ENCODE peak calls at places on chromosomes 12 and 14, in five cellular contexts. F, R, Q, U and C are unnamed samples.

GRCh38 chr12:2690348-2691000 is 104.3 kb upstream of the FKBP4 start:
- DNase-seq in U (no peak), Q (no peak), F (no peak), R (no peak), C (no peak)

GRCh38 chr14:99125113-99125512 is 146.9 kb downstream of the BCL11B start:
- DNase-seq in U (no peak), Q (no peak), R (no peak), F (no peak), C (peak)

GRCh38 chr12:1724250-1724649 is 33.4 kb downstream of the ADIPOR2 start:
- DNase-seq in F (no peak), R (no peak), Q (no peak), U (no peak), C (no peak)

GRCh38 chr14:55279384-55279783 is 8.2 kb downstream of the FBXO34 start:
- DNase-seq in Q (no peak), U (no peak), F (no peak), R (no peak), C (no peak)

GRCh38 chr12:89782807-89783206 is 74.2 kb upstream of the ATP2B1 start:
- DNase-seq in Q (no peak), U (no peak), F (no peak), R (no peak), C (no peak)

GRCh38 chr14:73762375-73762822 is 48.2 kb upstream of the PNMA1 start:
- DNase-seq in Q (peak), R (no peak), U (no peak), F (no peak), C (no peak)

GRCh38 chr12:91383106-91383505 is 200.5 kb upstream of the DCN start:
- DNase-seq in U (no peak), F (no peak), Q (no peak), R (peak), C (no peak)

GRCh38 chr14:51504626-51505025 is 147.1 kb upstream of the FRMD6 start:
- DNase-seq in U (no peak), Q (no peak), F (no peak), R (no peak), C (no peak)

GRCh38 chr12:105729372-105729771 is 398.9 kb downstream of the C12orf75 start:
- DNase-seq in U (no peak), R (no peak), F (no peak), Q (no peak), C (no peak)

GRCh38 chr12:127284870-127285431 is 982.0 kb upstream of the TMEM132C start:
- DNase-seq in U (no peak), R (peak), Q (no peak), F (peak), C (no peak)

GRCh38 chr12:118374909-118375308 is 1.4 kb upstream of the SUDS3 start:
- DNase-seq in U (no peak), Q (no peak), R (no peak), F (peak), C (no peak)

GRCh38 chr14:69313176-69313575 is 53.2 kb downstream of the GALNT16 start:
- DNase-seq in F (no peak), Q (no peak), U (no peak), R (no peak), C (no peak)

GRCh38 chr14:54366726-54367707 is 29.8 kb upstream of the CDKN3 start:
- DNase-seq in R (peak), Q (peak), U (peak), F (peak), C (peak)

GRCh38 chr12:111068281-111068680 is 147.9 kb upstream of the MYL2 start:
- DNase-seq in Q (peak), U (peak), F (no peak), R (no peak), C (no peak)

GRCh38 chr12:119843100-119843499 is 34.0 kb downstream of the CIT start:
- DNase-seq in U (no peak), F (peak), Q (no peak), R (peak), C (peak)

GRCh38 chr12:79661629-79662028 is 29.1 kb downstream of the PAWR start:
- DNase-seq in F (no peak), Q (no peak), R (no peak), U (no peak), C (no peak)

GRCh38 chr12:14258468-14258947 is 107.0 kb upstream of the ATF7IP start:
- DNase-seq in R (no peak), F (no peak), U (no peak), Q (no peak), C (no peak)

GRCh38 chr12:68387338-68387737 is 55.2 kb upstream of the MDM1 start:
- DNase-seq in F (no peak), R (no peak), U (no peak), Q (no peak), C (no peak)

GRCh38 chr12:38850463-38850862 is 54.9 kb downstream of the CPNE8 start:
- DNase-seq in U (no peak), R (peak), Q (no peak), F (no peak), C (no peak)

GRCh38 chr14:105325303-105325702 is 10.8 kb downstream of the PACS2 start:
- DNase-seq in F (no peak), R (no peak), U (no peak), Q (no peak), C (no peak)

GRCh38 chr12:91813701-91814100 is 331.9 kb downstream of the BTG1 start:
- DNase-seq in Q (no peak), R (no peak), F (peak), U (no peak), C (no peak)

GRCh38 chr12:4572670-4573069 is 10.7 kb downstream of the DYRK4 start:
- DNase-seq in U (no peak), F (no peak), R (no peak), Q (no peak), C (no peak)

GRCh38 chr14:68312884-68313725 is 479.8 kb downstream of the ZFP36L1 start:
- DNase-seq in F (no peak), Q (no peak), R (no peak), U (no peak), C (no peak)

GRCh38 chr12:83864064-83864463 is 1048.5 kb downstream of the SLC6A15 start:
- DNase-seq in Q (no peak), F (no peak), U (no peak), R (no peak), C (no peak)

GRCh38 chr12:24854908-24855307 is 94.0 kb downstream of the BCAT1 start:
- DNase-seq in F (no peak), U (no peak), Q (no peak), R (no peak), C (no peak)

GRCh38 chr12:121803861-121804416 is at the start of gene SETD1B:
- DNase-seq in R (peak), F (no peak), U (peak), Q (peak), C (no peak)

GRCh38 chr12:132561784-132562156 is 48.6 kb downstream of the LRCOL1 start:
- DNase-seq in U (no peak), R (no peak), F (no peak), Q (no peak), C (no peak)

GRCh38 chr12:104460041-104460757 is 3.5 kb downstream of the CHST11 start:
- DNase-seq in R (no peak), U (no peak), Q (no peak), F (no peak), C (peak)

GRCh38 chr14:63204407-63205280 is at the start of gene RHOJ:
- DNase-seq in F (no peak), U (peak), Q (no peak), R (peak), C (no peak)

GRCh38 chr14:75452900-75453816 is 25.3 kb downstream of the JDP2 start:
- DNase-seq in R (peak), Q (no peak), U (peak), F (peak), C (no peak)

GRCh38 chr12:109445224-109445623 is 31.9 kb downstream of the KCTD10 start:
- DNase-seq in U (no peak), Q (no peak), F (no peak), R (no peak), C (no peak)